ENCODE peak calls at places on chromosomes 3 and 15, in eight cellular contexts. B is endodermal cell, I is fibroblast of lung, U is AG10803, K is transverse colon, G is coronary artery, T is mucosa of descending colon, Y is prostate gland. Q is an unnamed sample.

GRCh38 chr3:128496602-128497304 is 3.8 kb upstream of the GATA2 start:
- DNase-seq in B (peak), I (peak), U (peak), K (no peak), G (no peak), T (no peak), Y (no peak), Q (peak)

GRCh38 chr3:82308755-82309154 is 547.3 kb upstream of the GBE1 start:
- DNase-seq in B (no peak), I (no peak), U (no peak), K (no peak), G (no peak), T (no peak), Y (no peak), Q (no peak)

GRCh38 chr3:123365450-123366143 is 83.3 kb downstream of the ADCY5 start:
- DNase-seq in B (peak), I (no peak), U (no peak), K (no peak), G (no peak), T (peak), Y (no peak), Q (no peak)

GRCh38 chr15:47717036-47717611 is at the start of gene SEMA6D:
- DNase-seq in B (peak), I (peak), U (peak), K (peak), G (peak), T (peak), Y (peak), Q (peak)

GRCh38 chr15:57924536-57924935 is 141.0 kb downstream of the ALDH1A2 start:
- DNase-seq in B (no peak), I (no peak), U (no peak), K (no peak), G (no peak), T (no peak), Y (no peak), Q (no peak)

GRCh38 chr15:77024273-77025065 is 29.5 kb downstream of the PSTPIP1 start:
- DNase-seq in B (peak), I (peak), U (peak), K (peak), G (no peak), T (peak), Y (peak), Q (peak)

GRCh38 chr3:193240850-193241706 is at the start of gene PLAAT1:
- DNase-seq in B (peak), I (peak), U (peak), K (peak), G (no peak), T (peak), Y (no peak), Q (peak)

GRCh38 chr3:31488475-31489017 is 44.2 kb upstream of the STT3B start:
- DNase-seq in B (no peak), I (no peak), U (no peak), K (no peak), G (no peak), T (no peak), Y (no peak), Q (no peak)

GRCh38 chr3:24288538-24289236 is 206.0 kb downstream of the THRB start:
- DNase-seq in B (no peak), I (peak), U (peak), K (peak), G (no peak), T (no peak), Y (peak), Q (peak)

GRCh38 chr15:80154336-80154735 is 1.5 kb downstream of the FAH start:
- DNase-seq in B (no peak), I (no peak), U (peak), K (no peak), G (no peak), T (no peak), Y (no peak), Q (no peak)

GRCh38 chr3:8992854-8993253 is 29.6 kb upstream of the RAD18 start:
- DNase-seq in B (no peak), I (no peak), U (no peak), K (no peak), G (no peak), T (no peak), Y (no peak), Q (no peak)

GRCh38 chr3:195808741-195809290 is 2.9 kb downstream of the MUC4 start:
- DNase-seq in B (peak), I (no peak), U (no peak), K (no peak), G (no peak), T (no peak), Y (no peak), Q (no peak)
- H3K4me3 ChIP-seq in B (no peak), I (no peak), U (no peak), K (peak), G (no peak), T (no peak), Y (no peak), Q (no peak)

GRCh38 chr15:40597024-40597423 is 3.0 kb downstream of the KNL1 start:
- DNase-seq in B (no peak), I (no peak), U (no peak), K (no peak), G (no peak), T (no peak), Y (no peak), Q (no peak)

GRCh38 chr15:40594429-40594836 is 384 bp downstream of the KNL1 start:
- DNase-seq in B (no peak), I (peak), U (peak), K (peak), G (peak), T (peak), Y (peak), Q (no peak)

GRCh38 chr15:40595773-40596172 is 1.7 kb downstream of the KNL1 start:
- DNase-seq in B (no peak), I (no peak), U (no peak), K (no peak), G (no peak), T (no peak), Y (no peak), Q (no peak)

GRCh38 chr15:40593588-40594428 is at the start of gene KNL1:
- DNase-seq in B (peak), I (peak), U (peak), K (peak), G (peak), T (peak), Y (peak), Q (peak)

DNA sequence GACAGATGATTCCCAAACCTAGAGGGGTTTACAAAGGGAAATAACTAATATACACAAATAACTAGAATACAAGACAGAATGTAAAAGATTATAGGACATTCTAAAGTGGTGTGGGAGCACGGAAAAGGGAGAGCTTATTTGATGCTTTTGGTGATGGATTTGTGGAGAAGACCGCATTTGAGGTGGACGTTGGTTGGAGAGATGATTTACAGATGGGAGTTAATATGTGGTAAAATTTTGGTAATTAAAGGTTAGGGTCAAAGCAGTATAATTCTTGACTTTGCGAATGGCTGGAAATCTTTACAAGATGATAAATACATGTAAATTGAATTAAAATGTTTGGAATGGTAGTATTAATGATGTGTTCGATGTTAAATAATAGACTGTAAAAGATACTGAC is 1.2 kb downstream of the KNL1 start:
- DNase-seq in B (no peak), I (no peak), U (no peak), K (no peak), G (no peak), T (no peak), Y (no peak), Q (no peak)
- H3K4me3 ChIP-seq in B (peak), I (peak), U (peak), K (peak), G (no peak), T (no peak), Y (no peak), Q (peak)

GRCh38 chr3:170352936-170353335 is 4.6 kb upstream of the SKIL start:
- DNase-seq in B (no peak), I (no peak), U (no peak), K (no peak), G (no peak), T (no peak), Y (no peak), Q (no peak)

GRCh38 chr3:170353485-170353884 is 4.0 kb upstream of the SKIL start:
- DNase-seq in B (no peak), I (no peak), U (no peak), K (no peak), G (no peak), T (no peak), Y (no peak), Q (no peak)

GRCh38 chr3:170346481-170347125 is 10.9 kb upstream of the SKIL start:
- DNase-seq in B (no peak), I (peak), U (peak), K (no peak), G (no peak), T (no peak), Y (no peak), Q (no peak)

GRCh38 chr3:170355738-170356595 is 1.5 kb upstream of the SKIL start:
- DNase-seq in B (peak), I (peak), U (peak), K (peak), G (peak), T (peak), Y (peak), Q (peak)

DNA sequence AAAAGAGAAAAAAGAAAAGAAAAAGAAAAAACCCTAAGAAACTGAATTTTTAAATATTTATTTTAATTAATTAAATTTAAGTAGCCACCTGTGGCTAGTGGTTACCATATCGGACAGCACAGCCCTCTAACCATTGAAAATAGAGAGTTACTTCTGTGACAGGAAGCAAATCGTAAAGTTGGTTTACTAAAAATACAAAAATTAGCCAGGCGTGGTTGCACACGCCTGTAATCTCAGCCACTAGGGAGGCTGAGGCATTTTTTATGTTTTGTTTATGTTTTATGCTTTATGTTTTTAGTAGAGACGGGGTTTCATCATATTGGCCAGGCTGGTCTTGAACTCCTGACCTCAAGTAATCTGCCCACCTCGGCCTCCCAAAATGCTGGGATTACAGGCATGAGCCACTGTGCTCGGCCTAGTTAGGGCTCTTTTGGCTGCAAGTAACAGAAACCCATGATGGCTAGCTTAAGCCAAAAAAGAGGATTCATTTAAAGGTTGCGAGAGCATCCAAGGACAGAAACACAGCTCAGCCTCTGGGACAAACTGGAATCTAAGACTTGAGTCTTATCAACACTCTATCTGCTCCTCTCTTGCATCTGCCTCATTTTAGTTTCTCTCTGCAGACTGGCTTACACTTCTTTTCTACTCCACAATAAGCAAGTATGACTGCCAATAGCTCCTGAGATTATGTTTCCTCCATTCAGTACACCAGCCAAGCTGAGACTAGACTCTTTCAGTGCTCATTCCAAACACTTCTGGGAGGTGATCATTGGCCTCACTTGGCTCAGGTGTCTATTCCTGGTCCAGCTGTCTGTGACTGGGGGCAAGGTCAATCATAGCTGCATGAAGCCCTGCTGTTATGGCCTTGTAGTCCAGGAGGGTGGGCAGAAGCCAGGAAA is 6.8 kb upstream of the SKIL start:
- DNase-seq in B (no peak), I (no peak), U (no peak), K (no peak), G (no peak), T (no peak), Y (no peak), Q (no peak)
- H3K4me3 ChIP-seq in B (no peak), I (no peak), U (no peak), K (no peak), G (no peak), T (no peak), Y (no peak), Q (no peak)

GRCh38 chr3:12188681-12189287 is 30.1 kb upstream of the TIMP4 start:
- DNase-seq in B (no peak), I (no peak), U (no peak), K (no peak), G (no peak), T (no peak), Y (no peak), Q (no peak)

GRCh38 chr3:12188328-12188648 is 29.6 kb upstream of the TIMP4 start:
- DNase-seq in B (no peak), I (peak), U (no peak), K (no peak), G (no peak), T (no peak), Y (no peak), Q (no peak)

GRCh38 chr3:12186515-12187286 is 28.0 kb upstream of the TIMP4 start:
- DNase-seq in B (no peak), I (no peak), U (no peak), K (no peak), G (no peak), T (no peak), Y (no peak), Q (no peak)

GRCh38 chr3:12186046-12186445 is 27.3 kb upstream of the TIMP4 start:
- DNase-seq in B (no peak), I (no peak), U (no peak), K (no peak), G (no peak), T (no peak), Y (no peak), Q (no peak)

DNA sequence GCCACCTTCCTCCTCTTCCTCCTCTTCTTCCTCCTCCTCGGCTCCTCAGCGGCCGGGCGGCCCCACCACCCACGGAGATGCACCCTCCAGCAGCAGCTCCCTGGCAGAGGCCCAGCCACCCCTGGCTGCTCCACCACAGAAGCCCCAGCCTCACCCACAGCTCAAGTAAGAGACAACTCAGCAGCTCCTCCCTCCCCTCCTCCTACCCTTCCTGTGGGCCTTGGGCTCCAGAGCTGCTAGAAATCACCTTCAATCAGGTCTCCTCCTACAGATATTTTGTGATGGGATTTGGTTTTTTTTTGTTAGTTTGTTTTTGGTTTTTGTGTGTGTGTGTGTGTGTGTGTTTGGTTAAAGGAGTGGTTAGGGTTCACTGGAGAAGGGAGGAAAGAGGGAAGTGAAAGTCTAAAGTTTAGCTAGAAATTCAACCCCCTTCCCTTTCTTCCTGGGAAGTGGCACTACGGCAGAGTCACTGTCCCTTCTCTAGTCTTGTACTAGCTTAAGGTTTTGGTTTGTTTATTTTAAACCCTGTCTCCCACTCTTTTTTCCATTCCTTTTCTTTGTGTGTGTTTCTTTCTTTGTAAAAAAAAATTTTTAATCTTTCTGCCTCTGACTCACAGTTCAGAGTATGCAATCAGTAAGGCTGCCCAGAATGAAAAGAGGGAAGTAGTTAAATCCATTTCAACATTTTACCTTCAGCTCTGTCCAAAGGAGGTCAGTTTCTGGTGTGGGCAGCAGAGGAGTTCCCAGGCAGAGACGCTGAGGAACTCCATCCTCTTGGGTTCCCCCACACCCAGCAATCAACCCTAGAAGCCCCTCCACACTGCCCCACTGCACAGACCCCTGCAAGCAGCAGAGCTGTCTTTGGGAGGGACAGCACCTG is 29.0 kb upstream of the TIMP4 start:
- DNase-seq in B (peak), I (peak), U (peak), K (peak), G (no peak), T (peak), Y (no peak), Q (peak)
- H3K4me3 ChIP-seq in B (no peak), I (no peak), U (no peak), K (no peak), G (peak), T (no peak), Y (no peak), Q (no peak)

Q was measured in fibroblast of the aortic adventitia.